ENCODE peak calls at places on chromosomes 5 and 9, in ten cellular contexts. One of them, this sample, is unnamed.

GRCh38 chr5:153749941-153750340 is 259.5 kb downstream of the GRIA1 start:
- DNase-seq in astrocyte: no peak
- DNase-seq in IMR-90: no peak
- DNase-seq in GM23248: peak; percentile 44
- DNase-seq in endothelial cell of umbilical vein: no peak
- DNase-seq in K562: no peak
- DNase-seq in PC-3: no peak
- DNase-seq in OCI-LY7: no peak
- DNase-seq in HepG2: no peak
- DNase-seq in HCT116: no peak
- DNase-seq in this sample: no peak

GRCh38 chr5:170636836-170637477 is 133.1 kb downstream of the KCNIP1 start:
- DNase-seq in astrocyte: no peak
- DNase-seq in IMR-90: no peak
- DNase-seq in GM23248: no peak
- DNase-seq in endothelial cell of umbilical vein: no peak
- DNase-seq in K562: no peak
- DNase-seq in PC-3: no peak
- DNase-seq in OCI-LY7: no peak
- DNase-seq in HepG2: no peak
- DNase-seq in HCT116: no peak
- DNase-seq in this sample: no peak

GRCh38 chr5:125525356-125525755 is 778.9 kb upstream of the ZNF608 start:
- DNase-seq in astrocyte: peak; percentile 32
- DNase-seq in IMR-90: no peak
- DNase-seq in GM23248: no peak
- DNase-seq in endothelial cell of umbilical vein: no peak
- DNase-seq in K562: no peak
- DNase-seq in PC-3: peak; percentile 17
- DNase-seq in OCI-LY7: no peak
- DNase-seq in HepG2: no peak
- DNase-seq in HCT116: no peak
- DNase-seq in this sample: no peak

GRCh38 chr5:146395233-146395632 is 51.9 kb upstream of the TCERG1 start:
- DNase-seq in astrocyte: no peak
- DNase-seq in IMR-90: no peak
- DNase-seq in GM23248: no peak
- DNase-seq in endothelial cell of umbilical vein: no peak
- DNase-seq in K562: no peak
- DNase-seq in PC-3: no peak
- DNase-seq in OCI-LY7: no peak
- DNase-seq in HepG2: no peak
- DNase-seq in HCT116: no peak
- DNase-seq in this sample: no peak

GRCh38 chr5:36377192-36377591 is 75.5 kb upstream of the RANBP3L start:
- DNase-seq in astrocyte: no peak
- DNase-seq in IMR-90: no peak
- DNase-seq in GM23248: no peak
- DNase-seq in endothelial cell of umbilical vein: no peak
- DNase-seq in K562: no peak
- DNase-seq in PC-3: no peak
- DNase-seq in OCI-LY7: no peak
- DNase-seq in HepG2: no peak
- DNase-seq in HCT116: no peak
- DNase-seq in this sample: no peak

GRCh38 chr9:89664896-89665329 is 60.1 kb downstream of the GADD45G start:
- DNase-seq in astrocyte: no peak
- DNase-seq in IMR-90: no peak
- DNase-seq in GM23248: no peak
- DNase-seq in endothelial cell of umbilical vein: no peak
- DNase-seq in K562: no peak
- DNase-seq in PC-3: peak; percentile 38
- DNase-seq in OCI-LY7: no peak
- DNase-seq in HepG2: no peak
- DNase-seq in HCT116: no peak
- DNase-seq in this sample: no peak

GRCh38 chr5:33929925-33930690 is 6.1 kb upstream of the RXFP3 start:
- DNase-seq in astrocyte: no peak
- DNase-seq in IMR-90: no peak
- DNase-seq in GM23248: no peak
- DNase-seq in endothelial cell of umbilical vein: no peak
- DNase-seq in K562: no peak
- DNase-seq in PC-3: no peak
- DNase-seq in OCI-LY7: no peak
- DNase-seq in HepG2: no peak
- DNase-seq in HCT116: no peak
- DNase-seq in this sample: no peak

GRCh38 chr5:173327948-173328895 is at the start of gene STC2:
- DNase-seq in astrocyte: peak; percentile 64
- DNase-seq in IMR-90: peak; percentile 94
- DNase-seq in GM23248: peak; percentile 94
- DNase-seq in endothelial cell of umbilical vein: peak; percentile 82
- DNase-seq in K562: peak; percentile 91
- DNase-seq in PC-3: peak; percentile 98
- DNase-seq in OCI-LY7: no peak
- DNase-seq in HepG2: peak; percentile 96
- DNase-seq in HCT116: peak; percentile 95
- DNase-seq in this sample: peak; percentile 88

GRCh38 chr9:73807956-73808355 is 656.3 kb downstream of the ANXA1 start:
- DNase-seq in astrocyte: peak; percentile 52
- DNase-seq in IMR-90: no peak
- DNase-seq in GM23248: no peak
- DNase-seq in endothelial cell of umbilical vein: no peak
- DNase-seq in K562: no peak
- DNase-seq in PC-3: no peak
- DNase-seq in OCI-LY7: no peak
- DNase-seq in HepG2: no peak
- DNase-seq in HCT116: no peak
- DNase-seq in this sample: no peak

GRCh38 chr9:75188756-75189155 is 100.4 kb downstream of the OSTF1 start:
- DNase-seq in astrocyte: no peak
- DNase-seq in IMR-90: no peak
- DNase-seq in GM23248: peak; percentile 29
- DNase-seq in endothelial cell of umbilical vein: no peak
- DNase-seq in K562: no peak
- DNase-seq in PC-3: no peak
- DNase-seq in OCI-LY7: no peak
- DNase-seq in HepG2: no peak
- DNase-seq in HCT116: no peak
- DNase-seq in this sample: no peak

GRCh38 chr5:150398432-150399157 is 14.1 kb downstream of the CD74 start:
- DNase-seq in astrocyte: no peak
- DNase-seq in IMR-90: no peak
- DNase-seq in GM23248: peak; percentile 24
- DNase-seq in endothelial cell of umbilical vein: no peak
- DNase-seq in K562: no peak
- DNase-seq in PC-3: no peak
- DNase-seq in OCI-LY7: peak; percentile 89
- DNase-seq in HepG2: no peak
- DNase-seq in HCT116: no peak
- DNase-seq in this sample: no peak

GRCh38 chr5:3599283-3600105 is 3.9 kb downstream of the IRX1 start:
- DNase-seq in astrocyte: peak; percentile 54
- DNase-seq in IMR-90: no peak
- DNase-seq in GM23248: peak; percentile 88
- DNase-seq in endothelial cell of umbilical vein: no peak
- DNase-seq in K562: no peak
- DNase-seq in PC-3: no peak
- DNase-seq in OCI-LY7: no peak
- DNase-seq in HepG2: no peak
- DNase-seq in HCT116: no peak
- DNase-seq in this sample: peak; percentile 41

GRCh38 chr5:34660444-34660843 is 4.3 kb downstream of the RAI14 start:
- DNase-seq in astrocyte: peak; percentile 99
- DNase-seq in IMR-90: peak; percentile 99
- DNase-seq in GM23248: peak; percentile 83
- DNase-seq in endothelial cell of umbilical vein: peak; percentile 84
- DNase-seq in K562: no peak
- DNase-seq in PC-3: peak; percentile 33
- DNase-seq in OCI-LY7: no peak
- DNase-seq in HepG2: no peak
- DNase-seq in HCT116: no peak
- DNase-seq in this sample: no peak

GRCh38 chr9:69215774-69216482 is 41.9 kb downstream of the TJP2 start:
- DNase-seq in astrocyte: peak; percentile 18
- DNase-seq in IMR-90: no peak
- DNase-seq in GM23248: no peak
- DNase-seq in endothelial cell of umbilical vein: peak; percentile 94
- DNase-seq in K562: peak; percentile 71
- DNase-seq in PC-3: no peak
- DNase-seq in OCI-LY7: no peak
- DNase-seq in HepG2: no peak
- DNase-seq in HCT116: no peak
- DNase-seq in this sample: no peak

GRCh38 chr9:34624475-34624984 is 4.2 kb upstream of the DCTN3 start:
- DNase-seq in astrocyte: no peak
- DNase-seq in IMR-90: no peak
- DNase-seq in GM23248: no peak
- DNase-seq in endothelial cell of umbilical vein: no peak
- DNase-seq in K562: no peak
- DNase-seq in PC-3: no peak
- DNase-seq in OCI-LY7: no peak
- DNase-seq in HepG2: no peak
- DNase-seq in HCT116: no peak
- DNase-seq in this sample: no peak

DNA sequence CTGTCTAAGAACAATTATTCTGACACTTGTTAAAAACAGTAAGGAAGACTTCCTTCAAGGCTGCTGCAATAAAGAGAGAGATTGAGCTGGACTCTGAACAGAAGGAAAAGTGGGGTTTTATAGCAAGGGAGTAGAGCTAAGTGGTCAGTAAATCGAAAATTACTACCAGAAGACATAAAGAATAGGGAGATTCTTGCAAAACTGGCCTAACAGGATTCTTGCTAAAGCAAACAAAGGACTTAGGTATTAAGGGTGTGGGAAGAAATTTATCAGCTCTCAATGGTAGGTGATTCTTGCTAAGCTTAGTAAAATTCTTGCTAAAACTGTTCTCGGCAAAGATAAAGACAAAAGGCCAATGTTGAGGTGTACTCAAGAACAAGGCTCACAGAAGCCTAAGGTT is 300.5 kb downstream of the SLCO4C1 start:
- DNase-seq in astrocyte: no peak
- DNase-seq in IMR-90: no peak
- DNase-seq in GM23248: no peak
- DNase-seq in endothelial cell of umbilical vein: no peak
- DNase-seq in K562: no peak
- DNase-seq in PC-3: peak; percentile 89
- DNase-seq in OCI-LY7: no peak
- DNase-seq in HepG2: no peak
- DNase-seq in HCT116: no peak
- DNase-seq in this sample: no peak
- H2AFZ ChIP-seq in astrocyte: no peak overlapping the region
- H2AFZ ChIP-seq in IMR-90: no peak overlapping the region
- H2AFZ ChIP-seq in GM23248: no peak overlapping the region
- H2AFZ ChIP-seq in endothelial cell of umbilical vein: no peak overlapping the region
- H2AFZ ChIP-seq in K562: no peak overlapping the region
- H2AFZ ChIP-seq in PC-3: no peak overlapping the region
- H2AFZ ChIP-seq in OCI-LY7: no peak overlapping the region
- H2AFZ ChIP-seq in HepG2: no peak overlapping the region
- H2AFZ ChIP-seq in HCT116: no peak overlapping the region
- H2AFZ ChIP-seq in this sample: no peak overlapping the region

GRCh38 chr9:120894404-120895226 is 17.6 kb upstream of the PHF19 start:
- DNase-seq in astrocyte: peak; percentile 14
- DNase-seq in IMR-90: no peak
- DNase-seq in GM23248: peak; percentile 70
- DNase-seq in endothelial cell of umbilical vein: peak; percentile 31
- DNase-seq in K562: peak; percentile 22
- DNase-seq in PC-3: no peak
- DNase-seq in OCI-LY7: no peak
- DNase-seq in HepG2: no peak
- DNase-seq in HCT116: no peak
- DNase-seq in this sample: no peak

GRCh38 chr9:120892748-120893584 is 16.0 kb upstream of the PHF19 start:
- DNase-seq in astrocyte: peak; percentile 89
- DNase-seq in IMR-90: peak; percentile 94
- DNase-seq in GM23248: peak; percentile 66
- DNase-seq in endothelial cell of umbilical vein: peak; percentile 96
- DNase-seq in K562: no peak
- DNase-seq in PC-3: peak; percentile 85
- DNase-seq in OCI-LY7: peak; percentile 97
- DNase-seq in HepG2: no peak
- DNase-seq in HCT116: no peak
- DNase-seq in this sample: no peak

GRCh38 chr9:120892177-120892747 is 15.3 kb upstream of the PHF19 start:
- DNase-seq in astrocyte: no peak
- DNase-seq in IMR-90: no peak
- DNase-seq in GM23248: no peak
- DNase-seq in endothelial cell of umbilical vein: no peak
- DNase-seq in K562: no peak
- DNase-seq in PC-3: no peak
- DNase-seq in OCI-LY7: no peak
- DNase-seq in HepG2: no peak
- DNase-seq in HCT116: no peak
- DNase-seq in this sample: no peak

GRCh38 chr9:120893917-120894316 is 16.9 kb upstream of the PHF19 start:
- DNase-seq in astrocyte: no peak
- DNase-seq in IMR-90: no peak
- DNase-seq in GM23248: no peak
- DNase-seq in endothelial cell of umbilical vein: no peak
- DNase-seq in K562: peak; percentile 27
- DNase-seq in PC-3: no peak
- DNase-seq in OCI-LY7: no peak
- DNase-seq in HepG2: no peak
- DNase-seq in HCT116: no peak
- DNase-seq in this sample: no peak

GRCh38 chr9:120893585-120893857 is 16.5 kb upstream of the PHF19 start:
- DNase-seq in astrocyte: peak; percentile 18
- DNase-seq in IMR-90: peak; percentile 73
- DNase-seq in GM23248: peak; percentile 44
- DNase-seq in endothelial cell of umbilical vein: no peak
- DNase-seq in K562: peak; percentile 47
- DNase-seq in PC-3: no peak
- DNase-seq in OCI-LY7: peak; percentile 61
- DNase-seq in HepG2: no peak
- DNase-seq in HCT116: no peak
- DNase-seq in this sample: no peak
- H2AFZ ChIP-seq in astrocyte: no peak overlapping the region
- H2AFZ ChIP-seq in IMR-90: no peak overlapping the region
- H2AFZ ChIP-seq in GM23248: no peak overlapping the region
- H2AFZ ChIP-seq in endothelial cell of umbilical vein: no peak overlapping the region
- H2AFZ ChIP-seq in K562: peak overlapping the region; percentile 37
- H2AFZ ChIP-seq in PC-3: no peak overlapping the region
- H2AFZ ChIP-seq in OCI-LY7: peak overlapping the region; percentile 19
- H2AFZ ChIP-seq in HepG2: no peak overlapping the region
- H2AFZ ChIP-seq in HCT116: no peak overlapping the region
- H2AFZ ChIP-seq in this sample: no peak overlapping the region

GRCh38 chr9:113986931-113987330 is 91.2 kb downstream of the AMBP start:
- DNase-seq in astrocyte: no peak
- DNase-seq in IMR-90: no peak
- DNase-seq in GM23248: no peak
- DNase-seq in endothelial cell of umbilical vein: no peak
- DNase-seq in K562: no peak
- DNase-seq in PC-3: no peak
- DNase-seq in OCI-LY7: no peak
- DNase-seq in HepG2: no peak
- DNase-seq in HCT116: no peak
- DNase-seq in this sample: no peak
- H2AFZ ChIP-seq in astrocyte: no peak overlapping the region
- H2AFZ ChIP-seq in IMR-90: no peak overlapping the region
- H2AFZ ChIP-seq in GM23248: no peak overlapping the region
- H2AFZ ChIP-seq in endothelial cell of umbilical vein: no peak overlapping the region
- H2AFZ ChIP-seq in K562: no peak overlapping the region
- H2AFZ ChIP-seq in PC-3: no peak overlapping the region
- H2AFZ ChIP-seq in OCI-LY7: no peak overlapping the region
- H2AFZ ChIP-seq in HepG2: no peak overlapping the region
- H2AFZ ChIP-seq in HCT116: no peak overlapping the region
- H2AFZ ChIP-seq in this sample: no peak overlapping the region

GRCh38 chr9:33101104-33101951 is 24.9 kb upstream of the SMU1 start:
- DNase-seq in astrocyte: peak; percentile 69
- DNase-seq in IMR-90: peak; percentile 39
- DNase-seq in GM23248: peak; percentile 93
- DNase-seq in endothelial cell of umbilical vein: no peak
- DNase-seq in K562: no peak
- DNase-seq in PC-3: peak; percentile 78
- DNase-seq in OCI-LY7: no peak
- DNase-seq in HepG2: no peak
- DNase-seq in HCT116: no peak
- DNase-seq in this sample: no peak
- H2AFZ ChIP-seq in astrocyte: peak overlapping the region; percentile 5
- H2AFZ ChIP-seq in IMR-90: peak overlapping the region; percentile 66
- H2AFZ ChIP-seq in GM23248: no peak overlapping the region
- H2AFZ ChIP-seq in endothelial cell of umbilical vein: no peak overlapping the region
- H2AFZ ChIP-seq in K562: no peak overlapping the region
- H2AFZ ChIP-seq in PC-3: no peak overlapping the region
- H2AFZ ChIP-seq in OCI-LY7: no peak overlapping the region
- H2AFZ ChIP-seq in HepG2: no peak overlapping the region
- H2AFZ ChIP-seq in HCT116: no peak overlapping the region
- H2AFZ ChIP-seq in this sample: no peak overlapping the region

This sample was measured in SK-N-SH.